ENCODE peak calls at places on chromosomes 6 and 20, in ten cellular contexts. E, Z, C, G, Y, W, O, L, S and X are unnamed samples.
A peak's percentile ranks its signal among the peaks of the same experiment; 100 is the strongest.

GRCh38 chr20:47576516-47577033 is 74.9 kb downstream of the NCOA3 start:
- DNase-seq in E (peak; percentile 81), Z (peak; percentile 65), C (no peak), G (peak; percentile 85), Y (peak; percentile 52), W (peak; percentile 93), O (peak; percentile 54), L (peak; percentile 64), S (peak; percentile 90), X (peak; percentile 93)

GRCh38 chr20:25126630-25127029 is 44.7 kb upstream of the VSX1 start:
- DNase-seq in E (no peak), Z (no peak), C (no peak), G (no peak), Y (no peak), W (no peak), O (no peak), L (no peak), S (no peak), X (no peak)

GRCh38 chr6:115747719-115748118 is 313.0 kb downstream of the FRK start:
- DNase-seq in E (no peak), Z (no peak), C (no peak), G (no peak), Y (no peak), W (no peak), O (no peak), L (no peak), S (no peak), X (no peak)

GRCh38 chr6:89763550-89763949 is 56.0 kb downstream of the MDN1 start:
- DNase-seq in E (no peak), Z (peak; percentile 7), C (no peak), G (no peak), Y (no peak), W (no peak), O (no peak), L (no peak), S (peak; percentile 32), X (no peak)

GRCh38 chr20:63103402-63104311 is 96.9 kb upstream of the BHLHE23 start:
- DNase-seq in E (no peak), Z (no peak), C (peak; percentile 8), G (no peak), Y (no peak), W (no peak), O (no peak), L (no peak), S (peak; percentile 21), X (no peak)

GRCh38 chr20:21971436-21971835 is 266.0 kb downstream of the PAX1 start:
- DNase-seq in E (no peak), Z (no peak), C (no peak), G (no peak), Y (no peak), W (no peak), O (no peak), L (no peak), S (no peak), X (no peak)

GRCh38 chr6:149896491-149896890 is 1.4 kb downstream of the RAET1E start:
- DNase-seq in E (no peak), Z (no peak), C (no peak), G (no peak), Y (no peak), W (peak; percentile 20), O (no peak), L (no peak), S (peak; percentile 27), X (no peak)

GRCh38 chr20:10519361-10520048 is 84.4 kb downstream of the SLX4IP start:
- DNase-seq in E (no peak), Z (no peak), C (no peak), G (no peak), Y (no peak), W (peak; percentile 94), O (no peak), L (no peak), S (no peak), X (no peak)

GRCh38 chr20:53794529-53795115 is 201.0 kb upstream of the ZNF217 start:
- DNase-seq in E (no peak), Z (no peak), C (no peak), G (no peak), Y (no peak), W (no peak), O (no peak), L (no peak), S (no peak), X (no peak)
- H3K27ac ChIP-seq in E (peak overlapping the region; percentile 38), Z (peak overlapping the region; percentile 11), C (no peak overlapping the region), G (no peak overlapping the region), Y (no peak overlapping the region), W (no peak overlapping the region), O (no peak overlapping the region), L (no peak overlapping the region), S (no peak overlapping the region), X (peak overlapping the region; percentile 20)

DNA sequence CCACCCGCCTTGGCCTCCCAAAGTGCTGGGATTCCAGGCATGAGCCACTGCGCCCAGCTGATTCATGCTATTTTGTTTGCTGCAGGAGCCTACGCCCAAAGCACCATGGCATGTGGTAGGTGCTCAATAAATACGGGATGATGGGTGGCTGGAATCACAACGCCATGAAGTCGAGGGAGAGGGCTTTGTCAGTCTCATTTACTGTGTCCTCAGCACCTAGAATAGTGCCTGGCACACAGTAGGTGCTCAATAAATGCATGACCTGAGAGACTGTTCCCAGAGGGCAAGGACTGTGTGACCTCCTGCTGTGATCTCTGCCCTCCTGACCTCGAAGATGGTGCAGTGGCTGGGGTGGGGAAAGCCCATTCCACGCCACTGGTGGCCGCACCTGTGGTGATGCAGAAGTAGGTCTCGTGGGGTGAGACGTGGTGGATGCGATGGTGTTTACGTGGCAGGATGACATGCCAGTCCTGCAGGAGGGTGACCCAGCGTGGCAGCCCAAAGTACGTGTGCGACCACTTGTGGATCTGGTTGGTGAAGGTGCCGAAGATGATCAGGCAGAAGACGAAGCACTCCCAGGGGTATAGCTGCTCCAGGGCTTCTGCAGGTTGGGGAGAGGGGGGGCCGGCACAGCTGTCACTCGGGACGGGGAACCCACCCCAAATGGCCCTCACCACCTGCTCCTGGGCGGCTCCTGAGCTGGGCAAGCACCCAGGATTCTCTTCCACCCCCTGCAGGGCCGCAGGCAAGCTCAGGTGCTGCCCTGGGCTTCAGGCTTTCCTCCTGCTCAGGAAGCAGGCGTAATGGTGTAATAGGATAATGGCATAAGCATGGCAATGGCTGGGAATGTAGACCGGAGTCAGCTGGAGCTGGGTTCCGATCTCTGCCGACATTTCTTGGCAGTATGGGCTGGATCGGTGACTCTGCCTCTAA is 14.9 kb upstream of the UBE2V1 start:
- DNase-seq in E (no peak), Z (no peak), C (no peak), G (no peak), Y (no peak), W (no peak), O (no peak), L (no peak), S (no peak), X (no peak)
- TF ChIP-seq CTCF in E (no peak), Z (no peak), C (no peak), G (no peak), Y (no peak), W (no peak), O (no peak), L (no peak), S (no peak), X (no peak)

GRCh38 chr6:145534986-145535385 is 200.3 kb downstream of the EPM2A start:
- DNase-seq in E (no peak), Z (no peak), C (no peak), G (no peak), Y (no peak), W (no peak), O (no peak), L (no peak), S (no peak), X (no peak)
- H3K27ac ChIP-seq in E (no peak overlapping the region), Z (no peak overlapping the region), C (no peak overlapping the region), G (no peak overlapping the region), Y (no peak overlapping the region), W (no peak overlapping the region), O (no peak overlapping the region), L (no peak overlapping the region), S (no peak overlapping the region), X (no peak overlapping the region)

GRCh38 chr6:13327691-13328075 is 654 bp downstream of the TBC1D7 start:
- DNase-seq in E (no peak), Z (no peak), C (no peak), G (no peak), Y (no peak), W (peak; percentile 35), O (peak; percentile 28), L (no peak), S (no peak), X (peak; percentile 4)

GRCh38 chr6:13332349-13332706 is 4.0 kb upstream of the TBC1D7 start:
- DNase-seq in E (no peak), Z (no peak), C (no peak), G (no peak), Y (no peak), W (peak; percentile 31), O (no peak), L (no peak), S (no peak), X (no peak)

GRCh38 chr6:13331516-13332348 is 3.4 kb upstream of the TBC1D7 start:
- DNase-seq in E (no peak), Z (no peak), C (no peak), G (peak; percentile 19), Y (no peak), W (peak; percentile 73), O (peak; percentile 44), L (no peak), S (peak; percentile 46), X (no peak)

GRCh38 chr6:13328875-13329183 is 492 bp upstream of the TBC1D7 start:
- DNase-seq in E (no peak), Z (no peak), C (no peak), G (no peak), Y (no peak), W (no peak), O (no peak), L (no peak), S (no peak), X (no peak)

GRCh38 chr6:13328076-13328874 is at the start of gene TBC1D7:
- DNase-seq in E (peak; percentile 62), Z (peak; percentile 55), C (peak; percentile 90), G (peak; percentile 73), Y (peak; percentile 93), W (peak; percentile 89), O (peak; percentile 91), L (peak; percentile 94), S (peak; percentile 94), X (peak; percentile 94)
- TF ChIP-seq CTCF in E (no peak), Z (no peak), C (no peak), G (no peak), Y (no peak), W (peak; percentile 25), O (peak; percentile 9), L (no peak), S (peak; percentile 18), X (peak; percentile 6)

GRCh38 chr20:5586720-5587119 is 163.5 kb upstream of the SHLD1 start:
- DNase-seq in E (no peak), Z (no peak), C (no peak), G (no peak), Y (no peak), W (no peak), O (no peak), L (no peak), S (no peak), X (no peak)

GRCh38 chr20:5580940-5581708 is 169.1 kb upstream of the SHLD1 start:
- DNase-seq in E (no peak), Z (no peak), C (no peak), G (no peak), Y (no peak), W (no peak), O (no peak), L (no peak), S (no peak), X (no peak)

DNA sequence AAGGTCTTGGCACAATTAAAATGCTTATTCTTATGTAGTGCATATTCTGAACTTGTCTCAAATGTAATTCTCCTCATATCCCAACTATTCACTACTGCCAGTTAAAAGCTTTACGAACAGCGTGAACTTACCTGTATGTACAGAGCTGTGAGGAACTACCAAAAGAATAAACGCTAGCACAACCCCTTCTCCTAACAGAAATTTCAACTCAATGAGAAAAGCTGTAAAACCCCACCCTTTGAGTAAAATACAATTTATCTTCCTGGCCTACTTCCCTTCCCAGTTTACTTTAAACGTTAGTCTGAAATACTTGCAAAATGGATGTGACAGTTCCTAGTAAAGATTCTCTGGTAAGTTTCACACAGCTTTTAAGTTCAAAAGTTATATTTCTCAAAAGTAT is 165.5 kb upstream of the SHLD1 start:
- DNase-seq in E (no peak), Z (no peak), C (no peak), G (no peak), Y (no peak), W (no peak), O (no peak), L (no peak), S (no peak), X (no peak)
- H3K27ac ChIP-seq in E (no peak overlapping the region), Z (no peak overlapping the region), C (no peak overlapping the region), G (no peak overlapping the region), Y (no peak overlapping the region), W (no peak overlapping the region), O (no peak overlapping the region), L (no peak overlapping the region), S (no peak overlapping the region), X (no peak overlapping the region)